ENCODE peak calls at places on chromosome 22, in ten cellular contexts. O is ascending aorta; P is GM06990; Z is A549; W is lung; T is tibial nerve; J is H1; N is activated CD8-positive, alpha-beta T cell treated with anti-CD3 and anti-CD28 coated beads for 36 hours; I is activated B cell treated with CpG ODN at 0.5 μM for 24 hours; H is GM13976. X is an unnamed sample.

GRCh38 chr22:50505776-50506610 is 1.5 kb downstream of the LMF2 start:
- DNase-seq in O (no peak), P (no peak), Z (no peak), W (no peak), T (no peak), J (no peak), N (no peak), I (no peak), H (no peak), X (no peak)

GRCh38 chr22:17953147-17953546 is 71.2 kb downstream of the MICAL3 start:
- DNase-seq in O (no peak), P (no peak), Z (no peak), W (no peak), T (no peak), J (no peak), N (no peak), I (no peak), H (no peak), X (no peak)

GRCh38 chr22:30265851-30266444 is 703 bp downstream of the OSM start:
- DNase-seq in O (peak; percentile 77), P (peak; percentile 89), Z (no peak), W (peak; percentile 67), T (no peak), J (no peak), N (peak; percentile 94), I (peak; percentile 71), H (peak; percentile 91), X (no peak)

GRCh38 chr22:43088979-43089717 is at the start of gene TTLL1:
- DNase-seq in O (peak; percentile 91), P (peak; percentile 93), Z (peak; percentile 86), W (peak; percentile 91), T (peak; percentile 67), J (peak; percentile 95), N (peak; percentile 95), I (peak; percentile 83), H (peak; percentile 98), X (peak; percentile 89)

GRCh38 chr22:39839917-39840510 is 53.5 kb downstream of the ENTHD1 start:
- DNase-seq in O (no peak), P (peak; percentile 66), Z (no peak), W (no peak), T (no peak), J (no peak), N (peak; percentile 72), I (no peak), H (peak; percentile 28), X (no peak)

GRCh38 chr22:30561402-30562154 is 12.9 kb downstream of the GAL3ST1 start:
- DNase-seq in O (no peak), P (no peak), Z (no peak), W (no peak), T (no peak), J (no peak), N (no peak), I (no peak), H (no peak), X (no peak)

GRCh38 chr22:32801001-32801435 is 487 bp upstream of the TIMP3 start:
- DNase-seq in O (no peak), P (no peak), Z (no peak), W (no peak), T (no peak), J (no peak), N (no peak), I (no peak), H (no peak), X (no peak)

GRCh38 chr22:40449676-40450035 is 79.3 kb downstream of the SGSM3 start:
- DNase-seq in O (no peak), P (no peak), Z (no peak), W (no peak), T (no peak), J (no peak), N (no peak), I (no peak), H (no peak), X (no peak)

GRCh38 chr22:28935713-28936112 is 52.3 kb downstream of the ZNRF3 start:
- DNase-seq in O (peak; percentile 1), P (no peak), Z (no peak), W (no peak), T (no peak), J (no peak), N (no peak), I (no peak), H (no peak), X (no peak)

GRCh38 chr22:28670691-28671261 is 8.9 kb downstream of the TTC28 start:
- DNase-seq in O (no peak), P (no peak), Z (no peak), W (no peak), T (no peak), J (no peak), N (no peak), I (no peak), H (no peak), X (no peak)

GRCh38 chr22:26367402-26368245 is 61.4 kb upstream of the ASPHD2 start:
- DNase-seq in O (no peak), P (peak; percentile 19), Z (peak; percentile 49), W (no peak), T (no peak), J (peak; percentile 81), N (peak; percentile 83), I (peak; percentile 25), H (peak; percentile 63), X (peak; percentile 70)

GRCh38 chr22:50727678-50728522 is 10.1 kb upstream of the ACR start:
- DNase-seq in O (no peak), P (no peak), Z (no peak), W (no peak), T (no peak), J (no peak), N (no peak), I (no peak), H (no peak), X (no peak)

GRCh38 chr22:42179616-42180015 is 49.0 kb upstream of the CYP2D6 start:
- DNase-seq in O (no peak), P (no peak), Z (no peak), W (no peak), T (no peak), J (no peak), N (no peak), I (no peak), H (no peak), X (no peak)

GRCh38 chr22:31857247-31857646 is 87.1 kb upstream of the YWHAH start:
- DNase-seq in O (no peak), P (no peak), Z (no peak), W (no peak), T (no peak), J (peak; percentile 76), N (no peak), I (no peak), H (no peak), X (peak; percentile 64)

GRCh38 chr22:41257696-41258095 is 17.0 kb upstream of the CHADL start:
- DNase-seq in O (no peak), P (no peak), Z (no peak), W (no peak), T (no peak), J (no peak), N (no peak), I (no peak), H (no peak), X (no peak)

GRCh38 chr22:27531782-27532530 is 269.6 kb downstream of the MN1 start:
- DNase-seq in O (no peak), P (no peak), Z (peak; percentile 9), W (no peak), T (no peak), J (no peak), N (no peak), I (no peak), H (no peak), X (no peak)

GRCh38 chr22:23070418-23071162 is at the start of gene GNAZ:
- DNase-seq in O (peak; percentile 64), P (peak; percentile 32), Z (peak; percentile 5), W (no peak), T (no peak), J (peak; percentile 78), N (peak; percentile 15), I (peak; percentile 57), H (peak; percentile 68), X (peak; percentile 67)

GRCh38 chr22:48305726-48306235 is 1521.9 kb downstream of the BRD1 start:
- DNase-seq in O (no peak), P (no peak), Z (no peak), W (no peak), T (no peak), J (no peak), N (no peak), I (no peak), H (peak; percentile 17), X (no peak)
- TF ChIP-seq CTCF in O (no peak), P (no peak), Z (no peak), W (no peak), T (no peak), J (no peak), N (no peak), I (no peak), H (no peak), X (no peak)

DNA sequence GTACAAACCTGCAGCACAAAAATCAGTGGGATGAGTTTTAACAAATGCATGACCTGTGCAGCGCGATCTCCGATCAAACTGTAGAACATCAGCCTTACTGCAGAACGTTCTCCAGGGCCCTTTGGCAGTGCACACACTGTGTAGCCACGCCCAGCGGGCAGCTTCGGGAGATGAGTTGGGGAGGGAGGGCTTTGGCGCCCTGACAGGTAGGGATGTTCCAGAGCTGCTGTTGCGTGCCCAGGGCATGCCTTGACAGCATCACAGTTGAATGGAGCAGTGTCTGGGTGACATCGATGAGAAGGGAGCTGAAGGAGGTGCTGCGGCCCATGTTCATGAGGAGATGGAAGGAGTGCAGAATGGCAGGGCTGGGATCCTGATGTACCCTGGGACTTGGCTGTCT is 80.2 kb downstream of the TBC1D22A start:
- DNase-seq in O (no peak), P (no peak), Z (no peak), W (peak; percentile 9), T (no peak), J (peak; percentile 37), N (no peak), I (no peak), H (no peak), X (no peak)
- TF ChIP-seq CTCF in O (no peak), P (no peak), Z (no peak), W (no peak), T (no peak), J (no peak), N (no peak), I (no peak), H (no peak), X (no peak)

DNA sequence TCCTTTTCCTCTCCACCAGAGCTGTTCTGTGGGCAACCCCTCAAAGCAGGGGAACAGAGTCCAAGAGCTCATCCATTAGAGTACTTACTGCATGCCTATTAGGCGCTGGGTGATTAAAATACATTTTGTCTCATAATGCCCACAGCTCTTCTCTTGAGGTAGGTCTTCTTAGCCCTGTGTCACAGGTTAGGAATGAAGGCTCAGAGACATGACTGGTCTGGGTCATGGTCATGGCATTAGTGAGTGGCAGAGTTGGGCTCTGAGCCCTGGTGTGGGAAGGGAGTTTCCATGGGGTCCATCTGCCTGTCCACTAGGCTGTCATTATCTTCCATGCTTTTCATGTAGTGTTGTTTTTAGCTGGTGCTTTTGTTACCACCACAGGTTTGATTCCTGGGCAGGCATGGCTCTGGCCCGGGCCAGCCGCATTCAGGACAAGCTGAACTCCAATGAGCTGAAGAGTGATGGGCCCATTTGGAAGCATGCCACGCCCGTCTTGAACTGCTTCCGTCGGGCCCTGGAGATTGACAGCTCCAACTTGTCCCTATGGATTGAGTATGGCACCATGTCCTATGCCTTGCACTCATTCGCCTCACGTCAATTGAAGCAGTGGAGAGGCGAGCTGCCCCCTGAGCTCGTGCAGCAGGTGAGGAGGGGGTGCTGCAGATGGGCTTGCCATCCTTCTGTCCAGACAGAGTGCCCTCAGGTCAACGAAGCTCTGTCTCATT is 76.1 kb downstream of the CABIN1 start:
- DNase-seq in O (peak; percentile 58), P (no peak), Z (no peak), W (no peak), T (no peak), J (no peak), N (no peak), I (no peak), H (no peak), X (no peak)
- TF ChIP-seq CTCF in O (no peak), P (no peak), Z (no peak), W (no peak), T (no peak), J (no peak), N (no peak), I (no peak), H (no peak), X (no peak)

GRCh38 chr22:35155403-35156025 is 89.6 kb downstream of the ISX start:
- DNase-seq in O (no peak), P (no peak), Z (no peak), W (no peak), T (no peak), J (no peak), N (no peak), I (no peak), H (no peak), X (no peak)
- TF ChIP-seq CTCF in O (no peak), P (peak; percentile 12), Z (no peak), W (no peak), T (no peak), J (peak; percentile 62), N (peak; percentile 20), I (no peak), H (no peak), X (no peak)

X was measured in nephron progenitor cell.